ENCODE peak calls at places on chromosomes 13 and 19, in nine cellular contexts. E is tibial nerve, B is Peyer's patch, S is heart left ventricle, Q is uterus, I is sigmoid colon, H is ovary, W is GM12891, L is transverse colon. X is an unnamed sample.

GRCh38 chr13:29901714-29902631 is 51.6 kb upstream of the UBL3 start:
- DNase-seq in E (no peak), B (peak), S (peak), Q (peak), I (no peak), H (no peak), W (no peak), L (peak), X (no peak)

GRCh38 chr19:4406626-4407025 is 4.2 kb downstream of the CHAF1A start:
- DNase-seq in E (no peak), B (no peak), S (no peak), Q (no peak), I (no peak), H (no peak), W (no peak), L (no peak), X (no peak)

GRCh38 chr19:52170863-52171320 is 529 bp downstream of the ZNF836 start:
- DNase-seq in E (no peak), B (no peak), S (peak), Q (peak), I (peak), H (peak), W (peak), L (peak), X (no peak)

GRCh38 chr19:33861950-33862349 is 65.3 kb downstream of the KCTD15 start:
- DNase-seq in E (no peak), B (no peak), S (no peak), Q (no peak), I (no peak), H (no peak), W (no peak), L (no peak), X (no peak)

GRCh38 chr13:21583496-21583895 is 20.5 kb downstream of the MICU2 start:
- DNase-seq in E (no peak), B (no peak), S (no peak), Q (no peak), I (no peak), H (no peak), W (no peak), L (no peak), X (no peak)

GRCh38 chr13:72181661-72182060 is 314.7 kb upstream of the DACH1 start:
- DNase-seq in E (no peak), B (no peak), S (no peak), Q (no peak), I (no peak), H (no peak), W (no peak), L (no peak), X (no peak)

GRCh38 chr13:103236213-103236612 is 170.0 kb upstream of the SLC10A2 start:
- DNase-seq in E (no peak), B (no peak), S (no peak), Q (no peak), I (no peak), H (no peak), W (no peak), L (no peak), X (no peak)

GRCh38 chr13:107079423-107080099 is 511.6 kb upstream of the ARGLU1 start:
- DNase-seq in E (no peak), B (no peak), S (no peak), Q (no peak), I (no peak), H (no peak), W (no peak), L (no peak), X (no peak)

GRCh38 chr13:31046711-31047279 is 114.3 kb downstream of the TEX26 start:
- DNase-seq in E (no peak), B (peak), S (peak), Q (peak), I (peak), H (peak), W (no peak), L (peak), X (no peak)

DNA sequence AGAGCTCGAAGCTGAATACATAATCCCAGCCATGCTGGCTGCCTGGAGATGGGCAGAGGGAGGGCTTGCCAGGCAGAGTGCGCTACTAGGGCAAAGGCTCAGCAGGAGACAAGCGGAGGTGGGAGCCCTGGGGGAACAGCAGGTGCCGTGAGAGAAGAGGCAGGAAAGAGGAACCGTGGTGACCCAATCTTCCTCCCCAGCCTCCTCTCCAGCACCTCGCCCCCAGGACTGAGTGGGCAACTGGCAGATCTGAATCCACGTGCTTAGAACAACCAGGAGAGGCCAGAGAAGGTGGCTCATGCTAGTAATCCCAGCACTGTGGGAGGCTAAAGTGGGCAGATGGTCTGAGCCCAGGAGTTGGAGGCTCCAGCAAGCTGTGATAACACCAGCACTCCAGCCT is 11.0 kb upstream of the CCL25 start:
- DNase-seq in E (no peak), B (no peak), S (no peak), Q (no peak), I (no peak), H (no peak), W (no peak), L (no peak), X (no peak)
- TF ChIP-seq POLR2A in E (no peak), B (no peak), S (no peak), Q (no peak), I (no peak), H (no peak), W (no peak), L (no peak), X (no peak)

GRCh38 chr19:49877020-49877878 is at the start of the genes AKT1S1 and TBC1D17:
- DNase-seq in E (peak), B (peak), S (peak), Q (peak), I (peak), H (peak), W (peak), L (peak), X (peak)

GRCh38 chr19:49875177-49875576 is 2.0 kb downstream of the AKT1S1 start:
- DNase-seq in E (no peak), B (no peak), S (no peak), Q (no peak), I (no peak), H (no peak), W (no peak), L (no peak), X (no peak)

GRCh38 chr19:49876422-49877019 is 634 bp downstream of the AKT1S1 start:
- DNase-seq in E (peak), B (peak), S (peak), Q (peak), I (peak), H (peak), W (peak), L (peak), X (peak)

GRCh38 chr19:49874503-49875157 is 2.5 kb downstream of the AKT1S1 start:
- DNase-seq in E (no peak), B (no peak), S (no peak), Q (no peak), I (no peak), H (peak), W (no peak), L (no peak), X (no peak)

GRCh38 chr19:49875801-49876421 is 1.2 kb downstream of the AKT1S1 start:
- DNase-seq in E (no peak), B (peak), S (peak), Q (peak), I (peak), H (peak), W (no peak), L (peak), X (peak)
- TF ChIP-seq POLR2A in E (no peak), B (no peak), S (no peak), Q (no peak), I (no peak), H (no peak), W (peak), L (no peak), X (peak)

DNA sequence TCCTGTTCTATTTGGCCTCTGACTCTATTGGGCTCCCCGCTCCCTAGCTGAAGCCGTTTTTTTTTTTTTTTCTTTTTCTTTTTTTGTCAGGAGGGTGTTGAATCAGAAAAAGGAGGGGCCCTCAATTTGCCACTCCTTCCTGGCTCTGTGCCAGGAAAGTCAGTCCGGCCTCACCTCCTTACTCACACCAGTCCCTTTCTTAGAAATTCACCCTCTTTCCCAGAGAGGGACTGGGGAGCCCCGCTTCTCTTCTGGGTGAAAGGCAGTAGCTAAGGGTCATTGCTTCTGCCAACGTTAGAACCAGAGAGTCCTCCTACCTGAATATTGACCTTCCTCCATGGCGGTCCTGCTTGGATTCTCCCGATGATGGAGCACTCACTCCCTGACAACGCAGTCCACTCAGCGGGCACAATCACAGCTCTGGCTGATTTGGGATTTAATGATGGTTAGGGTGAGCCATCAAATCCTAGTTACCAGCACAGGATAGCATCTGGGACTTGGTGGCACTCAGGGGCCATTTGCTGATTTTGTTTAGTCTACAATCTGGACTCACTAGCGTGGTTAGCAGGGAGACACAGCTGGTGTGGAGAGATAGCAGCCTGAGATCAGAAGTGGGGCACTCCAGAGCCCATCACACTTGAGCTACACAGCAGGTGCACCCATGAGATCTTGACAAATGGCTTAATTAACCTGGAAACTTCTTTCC is 2.4 kb downstream of the FCER2 start:
- DNase-seq in E (no peak), B (no peak), S (no peak), Q (no peak), I (no peak), H (no peak), W (no peak), L (no peak), X (peak)
- TF ChIP-seq POLR2A in E (no peak), B (no peak), S (no peak), Q (no peak), I (no peak), H (no peak), W (no peak), L (no peak), X (no peak)

DNA sequence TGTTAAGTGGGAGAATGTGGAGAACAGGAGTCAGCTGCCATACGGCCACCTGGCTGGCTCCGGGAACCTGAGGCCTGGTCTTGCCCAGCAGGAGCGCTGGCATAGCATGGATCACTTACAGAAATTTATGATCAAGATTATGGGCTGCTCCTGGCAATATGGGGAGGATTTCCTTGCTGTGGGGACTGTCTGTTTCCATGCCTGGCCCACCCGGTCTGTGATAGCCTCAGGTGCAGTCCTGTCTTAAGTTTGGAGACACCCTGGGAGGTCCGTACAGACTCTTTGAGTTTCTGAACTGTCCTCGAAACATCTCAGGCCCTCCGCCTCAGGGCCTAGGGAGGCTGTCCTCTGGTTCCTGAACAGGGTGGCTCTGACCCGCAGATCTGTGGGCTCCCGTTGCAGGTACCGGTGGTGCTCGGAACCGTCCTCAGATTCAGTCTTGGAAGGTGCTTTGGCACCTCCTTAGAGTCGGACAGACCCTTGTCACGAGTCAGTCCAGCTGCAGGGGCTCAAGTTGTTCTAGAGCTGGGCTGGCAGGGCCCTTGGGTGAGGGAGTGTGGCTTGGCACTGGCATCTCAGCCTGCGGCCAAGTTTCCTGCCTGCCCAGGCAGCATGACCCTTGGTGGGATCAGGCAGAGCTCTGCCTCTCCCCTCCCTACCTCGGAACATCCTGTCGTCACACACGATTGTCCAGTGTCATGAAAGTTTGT is 4.9 kb downstream of the TFDP1 start:
- DNase-seq in E (no peak), B (peak), S (no peak), Q (no peak), I (no peak), H (no peak), W (no peak), L (peak), X (no peak)
- TF ChIP-seq POLR2A in E (no peak), B (no peak), S (no peak), Q (no peak), I (no peak), H (no peak), W (no peak), L (no peak), X (no peak)

DNA sequence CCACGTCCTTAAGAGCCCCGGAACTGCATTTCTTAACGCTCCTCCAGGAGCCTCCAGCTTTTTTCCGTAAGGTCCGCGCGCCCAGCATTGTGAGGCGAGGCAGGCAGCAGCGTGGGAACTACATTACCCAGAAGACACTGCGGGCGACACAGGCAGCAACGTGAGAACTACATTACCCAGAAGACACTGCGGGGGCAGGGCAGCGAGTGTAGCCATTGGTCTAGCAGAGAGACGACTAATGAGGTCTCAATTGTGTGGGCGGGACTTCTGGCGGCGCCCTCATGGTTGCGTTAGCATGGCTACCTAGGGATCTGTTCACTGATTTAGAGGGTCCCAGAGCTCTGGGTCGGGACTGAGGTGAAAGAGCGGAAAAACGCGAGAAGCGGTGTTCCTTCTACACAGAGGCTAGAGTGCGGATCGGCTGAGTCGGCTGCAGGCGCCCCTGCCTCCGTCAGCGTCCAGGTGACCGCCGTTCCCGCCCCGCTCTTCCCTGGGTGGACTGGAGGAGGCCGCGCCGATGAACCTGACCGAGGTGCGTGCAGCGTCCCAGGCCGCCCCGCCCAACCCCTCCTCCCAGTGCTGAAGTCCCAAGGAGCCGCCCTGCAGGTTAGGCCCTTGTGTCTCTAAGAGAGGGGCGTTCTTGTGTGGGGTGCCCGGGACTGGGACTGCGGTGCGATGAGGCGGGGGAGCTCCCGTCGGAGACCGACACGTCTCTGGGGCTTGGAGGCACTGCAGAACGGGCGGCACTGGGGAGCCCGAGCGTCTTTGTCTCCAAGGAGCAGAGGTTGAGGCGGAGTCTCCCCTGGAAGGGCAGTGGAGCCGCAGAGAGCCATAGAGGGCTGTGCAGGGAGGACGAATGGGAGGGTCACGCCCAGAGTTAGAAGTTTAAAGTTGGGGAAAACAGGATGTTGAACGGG is at the start of gene ZNF749:
- DNase-seq in E (peak), B (peak), S (peak), Q (peak), I (peak), H (peak), W (peak), L (peak), X (peak)
- TF ChIP-seq POLR2A in E (no peak), B (peak), S (peak), Q (no peak), I (no peak), H (no peak), W (peak), L (peak), X (peak)

GRCh38 chr19:11089254-11090013 is at the start of gene LDLR:
- DNase-seq in E (peak), B (peak), S (peak), Q (peak), I (peak), H (peak), W (peak), L (peak), X (peak)
- TF ChIP-seq POLR2A in E (peak), B (peak), S (peak), Q (peak), I (peak), H (peak), W (peak), L (peak), X (peak)

X was measured in erythroblast.